ENCODE peak calls at places on chromosomes 7 and 10, in nine cellular contexts. U, C, W, Y, K, O, N, I and J are unnamed samples. For H3K36me3 and H3K4me1, the result is how much of the 10 kb centered on the place peaks cover.

GRCh38 chr7:36984710-36985308 is 260.5 kb upstream of the AOAH start:
- DNase-seq in U (no peak), C (no peak), W (no peak), Y (no peak), K (no peak), O (no peak), N (no peak), I (no peak), J (no peak)

GRCh38 chr7:132854238-132854637 is 227.7 kb downstream of the CHCHD3 start:
- DNase-seq in U (no peak), C (no peak), W (no peak), Y (no peak), K (no peak), O (no peak), N (no peak), I (no peak), J (no peak)

GRCh38 chr7:104074529-104074928 is 85.1 kb upstream of the RELN start:
- DNase-seq in U (no peak), C (no peak), W (peak), Y (no peak), K (no peak), O (no peak), N (no peak), I (no peak), J (no peak)

GRCh38 chr7:36633377-36633776 is 90.9 kb downstream of the AOAH start:
- DNase-seq in U (no peak), C (no peak), W (no peak), Y (no peak), K (no peak), O (peak), N (no peak), I (no peak), J (no peak)

GRCh38 chr10:79181680-79182079 is 112.9 kb downstream of the ZMIZ1 start:
- DNase-seq in U (no peak), C (no peak), W (no peak), Y (no peak), K (no peak), O (no peak), N (no peak), I (peak), J (no peak)

GRCh38 chr10:117300671-117301070 is 59.8 kb downstream of the SLC18A2 start:
- DNase-seq in U (no peak), C (no peak), W (no peak), Y (no peak), K (no peak), O (no peak), N (no peak), I (no peak), J (no peak)

GRCh38 chr7:44693641-44694313 is 54.9 kb upstream of the ZMIZ2 start:
- DNase-seq in U (no peak), C (no peak), W (peak), Y (no peak), K (peak), O (no peak), N (no peak), I (peak), J (no peak)

GRCh38 chr7:44983742-44984477 is 5.1 kb upstream of the MYO1G start:
- DNase-seq in U (no peak), C (no peak), W (no peak), Y (no peak), K (no peak), O (no peak), N (no peak), I (no peak), J (no peak)

GRCh38 chr10:97888641-97889262 is 39.1 kb downstream of the GOLGA7B start:
- DNase-seq in U (no peak), C (no peak), W (peak), Y (no peak), K (peak), O (peak), N (no peak), I (no peak), J (no peak)

GRCh38 chr7:102457352-102457924 is 7.2 kb downstream of the ALKBH4 start:
- DNase-seq in U (no peak), C (no peak), W (no peak), Y (no peak), K (no peak), O (no peak), N (no peak), I (peak), J (no peak)

GRCh38 chr10:17454181-17454800 is at the start of gene ST8SIA6:
- DNase-seq in U (no peak), C (no peak), W (peak), Y (peak), K (peak), O (peak), N (peak), I (peak), J (no peak)

GRCh38 chr10:114631678-114632417 is 26.2 kb downstream of the ABLIM1 start:
- DNase-seq in U (peak), C (no peak), W (no peak), Y (peak), K (peak), O (peak), N (no peak), I (peak), J (no peak)

GRCh38 chr10:54441286-54441685 is 359.7 kb downstream of the PCDH15 start:
- DNase-seq in U (no peak), C (no peak), W (no peak), Y (no peak), K (peak), O (no peak), N (no peak), I (no peak), J (no peak)

GRCh38 chr7:48250441-48250951 is 79.2 kb downstream of the ABCA13 start:
- DNase-seq in U (peak), C (no peak), W (peak), Y (no peak), K (no peak), O (peak), N (no peak), I (no peak), J (no peak)

GRCh38 chr10:24814568-24815313 is 91.1 kb upstream of the ARHGAP21 start:
- DNase-seq in U (no peak), C (no peak), W (peak), Y (no peak), K (peak), O (no peak), N (no peak), I (no peak), J (no peak)

GRCh38 chr7:2982831-2983230 is 60.8 kb downstream of the CARD11 start:
- DNase-seq in U (no peak), C (no peak), W (no peak), Y (peak), K (no peak), O (no peak), N (peak), I (no peak), J (no peak)

GRCh38 chr7:127704211-127704610 is 52.2 kb downstream of the SND1 start:
- DNase-seq in U (no peak), C (no peak), W (no peak), Y (no peak), K (no peak), O (no peak), N (no peak), I (no peak), J (no peak)

GRCh38 chr10:119625570-119626280 is 25.5 kb upstream of the BAG3 start:
- DNase-seq in U (no peak), C (no peak), W (no peak), Y (no peak), K (no peak), O (no peak), N (no peak), I (no peak), J (no peak)

GRCh38 chr10:124708246-124708779 is 35.9 kb downstream of the FAM53B start:
- DNase-seq in U (no peak), C (no peak), W (no peak), Y (no peak), K (peak), O (no peak), N (no peak), I (no peak), J (no peak)

GRCh38 chr10:114682121-114682520 is 24.0 kb upstream of the ABLIM1 start:
- DNase-seq in U (no peak), C (no peak), W (no peak), Y (no peak), K (no peak), O (no peak), N (no peak), I (no peak), J (no peak)

GRCh38 chr7:55533050-55533728 is 39.1 kb downstream of the VOPP1 start:
- DNase-seq in U (no peak), C (peak), W (peak), Y (peak), K (peak), O (no peak), N (peak), I (no peak), J (no peak)

GRCh38 chr7:141362580-141363435 is 188.4 kb upstream of the AGK start:
- DNase-seq in U (no peak), C (no peak), W (peak), Y (no peak), K (peak), O (no peak), N (no peak), I (no peak), J (no peak)

GRCh38 chr7:14988941-14989340 is 86.4 kb upstream of the DGKB start:
- DNase-seq in U (no peak), C (no peak), W (no peak), Y (no peak), K (no peak), O (no peak), N (no peak), I (no peak), J (no peak)

GRCh38 chr7:23873306-23873705 is 163.3 kb downstream of the STK31 start:
- DNase-seq in U (no peak), C (no peak), W (no peak), Y (no peak), K (no peak), O (no peak), N (no peak), I (no peak), J (no peak)

GRCh38 chr7:80830584-80831319 is 88.1 kb downstream of the SEMA3C start:
- DNase-seq in U (no peak), C (no peak), W (peak), Y (no peak), K (no peak), O (no peak), N (no peak), I (no peak), J (no peak)

GRCh38 chr10:108868881-108869280 is 1054.4 kb downstream of the XPNPEP1 start:
- DNase-seq in U (no peak), C (no peak), W (no peak), Y (no peak), K (no peak), O (no peak), N (no peak), I (no peak), J (no peak)

GRCh38 chr10:78579995-78580394 is 488.8 kb upstream of the ZMIZ1 start:
- DNase-seq in U (no peak), C (peak), W (no peak), Y (no peak), K (no peak), O (no peak), N (no peak), I (no peak), J (no peak)

GRCh38 chr7:65937296-65937695 is 44.7 kb downstream of the GUSB start:
- DNase-seq in U (no peak), C (no peak), W (no peak), Y (no peak), K (no peak), O (no peak), N (no peak), I (no peak), J (no peak)

GRCh38 chr10:71725998-71726672 is 6.6 kb upstream of the C10orf105 start:
- DNase-seq in U (no peak), C (no peak), W (peak), Y (no peak), K (peak), O (peak), N (peak), I (no peak), J (no peak)

GRCh38 chr7:143882020-143882610 is 19.9 kb downstream of the TCAF1 start:
- DNase-seq in U (no peak), C (peak), W (peak), Y (no peak), K (peak), O (peak), N (no peak), I (peak), J (no peak)

GRCh38 chr7:143876218-143876617 is 25.8 kb downstream of the TCAF1 start:
- DNase-seq in U (no peak), C (no peak), W (no peak), Y (no peak), K (no peak), O (no peak), N (no peak), I (peak), J (no peak)

GRCh38 chr7:143877076-143877475 is 24.9 kb downstream of the TCAF1 start:
- DNase-seq in U (no peak), C (no peak), W (no peak), Y (no peak), K (no peak), O (no peak), N (no peak), I (no peak), J (no peak)

GRCh38 chr7:143882611-143883078 is 19.3 kb downstream of the TCAF1 start:
- DNase-seq in U (no peak), C (peak), W (peak), Y (no peak), K (peak), O (peak), N (no peak), I (peak), J (no peak)

DNA sequence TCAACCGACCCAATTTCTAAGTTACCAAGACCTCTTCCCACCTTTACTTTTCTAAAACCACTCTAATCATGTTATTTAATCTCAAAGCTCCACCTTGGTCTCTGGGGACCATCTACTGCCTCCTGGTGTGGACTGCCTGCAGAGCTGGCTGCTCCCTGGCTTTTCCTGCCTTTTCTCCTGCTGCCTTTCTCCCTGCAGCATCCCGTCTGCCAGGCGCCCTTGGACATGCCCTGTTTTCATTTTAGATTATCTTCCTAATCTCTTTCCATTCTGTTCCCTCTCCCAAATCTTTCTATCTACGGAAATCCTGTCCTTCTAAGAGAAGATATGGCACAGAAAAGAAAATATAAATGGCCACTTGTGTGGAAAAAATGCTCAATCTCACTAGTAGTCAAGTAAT is 23.1 kb downstream of the TCAF1 start:
- DNase-seq in U (no peak), C (no peak), W (no peak), Y (no peak), K (no peak), O (no peak), N (no peak), I (no peak), J (no peak)
- H3K4me3 ChIP-seq in U (no peak), C (no peak), W (no peak), Y (no peak), K (no peak), O (no peak), N (no peak), I (no peak), J (no peak)

GRCh38 chr10:125757742-125758141 is 17.9 kb downstream of the MMP21 start:
- DNase-seq in U (no peak), C (no peak), W (no peak), Y (no peak), K (no peak), O (no peak), N (no peak), I (no peak), J (no peak)

GRCh38 chr10:125761961-125762360 is 13.7 kb downstream of the MMP21 start:
- DNase-seq in U (no peak), C (no peak), W (no peak), Y (no peak), K (no peak), O (no peak), N (no peak), I (no peak), J (no peak)

GRCh38 chr10:125756853-125757487 is 18.7 kb downstream of the MMP21 start:
- DNase-seq in U (no peak), C (no peak), W (no peak), Y (no peak), K (no peak), O (no peak), N (no peak), I (no peak), J (no peak)

GRCh38 chr10:125756196-125756595 is 19.4 kb downstream of the MMP21 start:
- DNase-seq in U (no peak), C (no peak), W (no peak), Y (no peak), K (no peak), O (no peak), N (no peak), I (no peak), J (no peak)
- H3K36me3 ChIP-seq in U (under half), C (under half), W (under half), Y (half or more), K (half or more), O (half or more), N (half or more), I (half or more), J (half or more)

GRCh38 chr10:48605786-48606529 is 1.1 kb upstream of the ARHGAP22 start:
- DNase-seq in U (no peak), C (no peak), W (peak), Y (no peak), K (peak), O (no peak), N (no peak), I (no peak), J (no peak)

GRCh38 chr10:48606530-48607355 is 1.9 kb upstream of the ARHGAP22 start:
- DNase-seq in U (no peak), C (peak), W (peak), Y (no peak), K (peak), O (no peak), N (no peak), I (no peak), J (peak)

GRCh38 chr10:48604408-48605263 is at the start of gene ARHGAP22:
- DNase-seq in U (no peak), C (peak), W (peak), Y (no peak), K (peak), O (peak), N (no peak), I (peak), J (peak)

GRCh38 chr10:48604039-48604407 is 850 bp downstream of the ARHGAP22 start:
- DNase-seq in U (no peak), C (no peak), W (no peak), Y (no peak), K (peak), O (no peak), N (no peak), I (peak), J (no peak)

GRCh38 chr10:48605264-48605615 is 367 bp upstream of the ARHGAP22 start:
- DNase-seq in U (no peak), C (no peak), W (peak), Y (no peak), K (peak), O (no peak), N (no peak), I (no peak), J (no peak)
- H3K4me1 ChIP-seq in U (under half), C (under half), W (under half), Y (under half), K (under half), O (under half), N (under half), I (under half), J (under half)

GRCh38 chr10:110269641-110270318 is 34.9 kb downstream of the SMNDC1 start:
- DNase-seq in U (no peak), C (peak), W (peak), Y (peak), K (no peak), O (no peak), N (no peak), I (no peak), J (no peak)

GRCh38 chr10:110265573-110266193 is 39.0 kb downstream of the SMNDC1 start:
- DNase-seq in U (no peak), C (no peak), W (no peak), Y (no peak), K (no peak), O (no peak), N (no peak), I (no peak), J (no peak)

GRCh38 chr10:110268442-110268841 is 36.3 kb downstream of the SMNDC1 start:
- DNase-seq in U (no peak), C (no peak), W (no peak), Y (no peak), K (no peak), O (no peak), N (no peak), I (no peak), J (no peak)

GRCh38 chr10:110267246-110267645 is 37.5 kb downstream of the SMNDC1 start:
- DNase-seq in U (no peak), C (no peak), W (no peak), Y (no peak), K (no peak), O (no peak), N (no peak), I (no peak), J (no peak)

DNA sequence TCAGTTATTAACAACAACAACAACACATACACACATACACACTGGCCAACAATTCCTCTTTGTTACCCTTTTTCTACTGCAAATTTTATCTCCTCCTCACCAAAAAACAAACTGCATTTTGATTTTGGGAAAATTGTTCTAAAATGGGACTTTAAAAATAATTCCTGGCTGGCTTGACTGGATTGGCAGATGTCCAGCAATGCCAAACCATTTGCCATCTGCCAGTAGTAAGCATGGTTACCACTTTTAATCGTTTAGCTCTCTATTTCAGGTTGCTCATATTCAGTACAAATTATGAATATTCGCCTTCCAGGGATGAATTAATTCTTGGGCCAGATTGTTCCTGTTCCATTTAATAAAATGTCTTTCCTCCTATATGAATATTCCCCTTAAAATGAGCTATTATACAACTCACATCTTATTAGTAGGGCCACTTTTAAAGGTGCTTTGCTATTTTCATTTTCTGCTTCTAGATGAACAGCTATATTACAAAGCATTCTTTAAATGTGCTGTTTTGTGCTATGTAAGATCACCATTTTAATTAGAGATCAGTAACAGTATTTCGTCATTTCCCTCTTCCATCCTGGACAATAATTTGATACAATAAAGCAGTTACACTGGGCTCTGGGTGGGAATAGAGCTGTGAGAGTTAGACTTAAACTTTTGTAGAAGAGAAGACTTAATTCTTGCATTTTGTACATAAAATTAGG is 35.6 kb downstream of the SMNDC1 start:
- DNase-seq in U (no peak), C (no peak), W (no peak), Y (no peak), K (no peak), O (no peak), N (no peak), I (no peak), J (no peak)
- H3K4me3 ChIP-seq in U (no peak), C (peak), W (no peak), Y (peak), K (peak), O (no peak), N (peak), I (peak), J (peak)

GRCh38 chr7:128845987-128846386 is 15.8 kb downstream of the FLNC start:
- DNase-seq in U (no peak), C (no peak), W (no peak), Y (no peak), K (no peak), O (no peak), N (no peak), I (peak), J (no peak)

GRCh38 chr7:128846781-128847444 is 15.7 kb upstream of the ATP6V1F start:
- DNase-seq in U (no peak), C (no peak), W (no peak), Y (no peak), K (no peak), O (no peak), N (no peak), I (no peak), J (no peak)

GRCh38 chr7:128844777-128845311 is 14.6 kb downstream of the FLNC start:
- DNase-seq in U (no peak), C (no peak), W (no peak), Y (no peak), K (no peak), O (no peak), N (no peak), I (peak), J (no peak)

GRCh38 chr7:128843938-128844621 is 13.9 kb downstream of the FLNC start:
- DNase-seq in U (no peak), C (no peak), W (no peak), Y (no peak), K (no peak), O (no peak), N (no peak), I (peak), J (no peak)

GRCh38 chr7:128845475-128845874 is 15.3 kb downstream of the FLNC start:
- DNase-seq in U (no peak), C (no peak), W (no peak), Y (no peak), K (no peak), O (no peak), N (no peak), I (no peak), J (no peak)
- H3K36me3 ChIP-seq in U (half or more), C (under half), W (half or more), Y (under half), K (half or more), O (under half), N (under half), I (under half), J (half or more)

GRCh38 chr10:26430641-26431163 is 7.4 kb upstream of the APBB1IP start:
- DNase-seq in U (no peak), C (peak), W (no peak), Y (no peak), K (no peak), O (no peak), N (no peak), I (no peak), J (no peak)
- H3K4me1 ChIP-seq in U (under half), C (under half), W (under half), Y (under half), K (under half), O (under half), N (under half), I (under half), J (under half)